ENCODE peak calls at places on chromosome 18, in eight cellular contexts. V is mucosa of gallbladder; X is kidney epithelial cell; E is AG08395; C is RPMI7951; Q is effector memory CD8-positive, alpha-beta T cell; W is HT1080; A is sciatic nerve. Z is an unnamed sample.

GRCh38 chr18:22391571-22392359 is 25.9 kb downstream of the CTAGE1 start:
- DNase-seq in W (peak), C (peak), Q (peak), E (peak), V (no peak), X (peak), A (no peak), Z (no peak)

GRCh38 chr18:50240083-50240563 is 26.2 kb downstream of the CFAP53 start:
- DNase-seq in W (peak), Q (no peak), X (no peak), A (no peak), V (peak), C (peak), E (no peak), Z (no peak)

GRCh38 chr18:48739266-48740067 is 200.6 kb downstream of the CTIF start:
- DNase-seq in X (no peak), A (no peak), E (no peak), C (no peak), V (no peak), Q (no peak), W (no peak), Z (no peak)

GRCh38 chr18:8871484-8871883 is 166.1 kb downstream of the MTCL1 start:
- DNase-seq in W (peak), C (peak), A (no peak), E (no peak), V (no peak), Q (no peak), X (no peak), Z (no peak)

GRCh38 chr18:57805117-57805516 is 2.0 kb upstream of the ATP8B1 start:
- DNase-seq in W (no peak), Q (no peak), X (no peak), C (no peak), V (no peak), E (no peak), A (no peak), Z (no peak)

GRCh38 chr18:40935423-40935822 is 1019.6 kb upstream of the PIK3C3 start:
- DNase-seq in A (no peak), X (no peak), C (peak), V (no peak), E (peak), W (peak), Q (no peak), Z (no peak)

GRCh38 chr18:75097491-75098225 is 111.3 kb downstream of the PTGR3 start:
- DNase-seq in V (no peak), W (no peak), X (no peak), A (no peak), Q (no peak), C (no peak), E (no peak), Z (no peak)

GRCh38 chr18:48622911-48623431 is 84.1 kb downstream of the CTIF start:
- DNase-seq in C (peak), X (peak), A (no peak), V (no peak), W (peak), E (no peak), Q (no peak), Z (no peak)

GRCh38 chr18:5455644-5456043 is 88.2 kb downstream of the EPB41L3 start:
- DNase-seq in A (no peak), V (no peak), C (no peak), X (no peak), Q (no peak), E (no peak), W (peak), Z (no peak)

GRCh38 chr18:22428672-22429071 is 11.0 kb upstream of the CTAGE1 start:
- DNase-seq in V (peak), A (no peak), Q (no peak), W (no peak), E (no peak), C (no peak), X (no peak), Z (no peak)

GRCh38 chr18:69674921-69675405 is 272.7 kb downstream of the CD226 start:
- DNase-seq in E (no peak), X (no peak), Q (no peak), W (no peak), V (no peak), A (no peak), C (no peak), Z (no peak)

GRCh38 chr18:34493566-34494358 is 216.3 kb upstream of the DTNA start:
- DNase-seq in C (peak), W (peak), E (peak), Q (no peak), X (no peak), V (peak), A (no peak), Z (peak)

GRCh38 chr18:37570336-37570930 is 4.8 kb upstream of the CELF4 start:
- DNase-seq in V (no peak), C (no peak), A (no peak), X (no peak), E (no peak), W (no peak), Q (no peak), Z (peak)

GRCh38 chr18:13232971-13233565 is 14.5 kb downstream of the LDLRAD4 start:
- DNase-seq in C (no peak), E (no peak), X (no peak), V (no peak), Q (no peak), A (peak), W (no peak), Z (no peak)

GRCh38 chr18:77876319-77876865 is 626.7 kb downstream of the GALR1 start:
- DNase-seq in Q (no peak), E (no peak), W (no peak), X (no peak), C (no peak), A (no peak), V (no peak), Z (no peak)

GRCh38 chr18:79484661-79485621 is 89.2 kb downstream of the NFATC1 start:
- DNase-seq in A (peak), E (peak), Q (no peak), X (peak), C (peak), W (peak), V (no peak), Z (peak)

GRCh38 chr18:39839782-39840181 is 2115.3 kb upstream of the PIK3C3 start:
- DNase-seq in Q (no peak), C (no peak), E (no peak), V (no peak), A (no peak), X (no peak), W (no peak), Z (no peak)

GRCh38 chr18:29154196-29154757 is 977.3 kb upstream of the CDH2 start:
- DNase-seq in V (no peak), W (peak), X (no peak), E (peak), A (no peak), Q (no peak), C (no peak), Z (no peak)

GRCh38 chr18:26804474-26804873 is 61.0 kb downstream of the AQP4 start:
- DNase-seq in C (no peak), A (no peak), X (no peak), V (no peak), Q (no peak), E (no peak), W (no peak), Z (peak)

GRCh38 chr18:13232060-13232917 is 13.7 kb downstream of the LDLRAD4 start:
- DNase-seq in V (no peak), W (no peak), C (no peak), Q (no peak), X (no peak), A (peak), E (no peak), Z (no peak)

GRCh38 chr18:46484971-46485370 is 172.0 kb downstream of the LOXHD1 start:
- DNase-seq in Q (no peak), W (no peak), E (no peak), V (no peak), C (no peak), X (no peak), A (no peak), Z (no peak)

GRCh38 chr18:11043694-11044093 is 105.7 kb downstream of the PIEZO2 start:
- DNase-seq in Q (no peak), A (no peak), W (no peak), V (no peak), E (no peak), C (no peak), X (no peak), Z (no peak)

GRCh38 chr18:79791141-79791972 is 6.4 kb upstream of the KCNG2 start:
- DNase-seq in V (peak), C (peak), W (peak), X (peak), Q (no peak), E (peak), A (peak), Z (peak)